ENCODE peak calls at places on chromosomes 5 and 9, in four cellular contexts. P is AG04450, V is MCF 10A, T is psoas muscle. N is an unnamed sample.

GRCh38 chr9:87548159-87548558 is 50.5 kb downstream of the DAPK1 start:
- DNase-seq in T (no peak), V (no peak), P (no peak), N (no peak)

GRCh38 chr9:134067904-134068741 is at the start of gene BRD3:
- DNase-seq in V (peak), T (peak), P (peak), N (peak)

GRCh38 chr5:149550267-149550582 is 1.0 kb downstream of the CSNK1A1 start:
- DNase-seq in T (no peak), V (peak), P (no peak), N (no peak)

GRCh38 chr5:141514330-141515111 is 25.6 kb downstream of the PCDHGC5 start:
- DNase-seq in T (no peak), P (no peak), V (peak), N (peak)

GRCh38 chr9:126146254-126147145 is 180.1 kb upstream of the MVB12B start:
- DNase-seq in T (no peak), V (peak), P (no peak), N (peak)

GRCh38 chr9:14263707-14264483 is 50.0 kb downstream of the NFIB start:
- DNase-seq in T (no peak), V (no peak), P (no peak), N (no peak)

GRCh38 chr5:75337366-75338021 is 474 bp downstream of the HMGCR start:
- DNase-seq in V (peak), T (no peak), P (no peak), N (peak)

GRCh38 chr9:14278291-14278721 is 35.6 kb downstream of the NFIB start:
- DNase-seq in T (no peak), P (no peak), V (peak), N (no peak)

GRCh38 chr5:100838048-100838473 is 65.0 kb downstream of the ST8SIA4 start:
- DNase-seq in P (no peak), V (no peak), T (no peak), N (no peak)

GRCh38 chr5:134609232-134609851 is 23.3 kb downstream of the SAR1B start:
- DNase-seq in P (no peak), V (no peak), T (no peak), N (no peak)

GRCh38 chr5:146221234-146221633 is 17.8 kb downstream of the RBM27 start:
- DNase-seq in T (no peak), V (no peak), P (no peak), N (no peak)

GRCh38 chr5:179791881-179792611 is 1.7 kb upstream of the LTC4S start:
- DNase-seq in T (no peak), V (no peak), P (no peak), N (no peak)

GRCh38 chr5:113675166-113675565 is 161.7 kb downstream of the YTHDC2 start:
- DNase-seq in T (no peak), P (no peak), V (no peak), N (no peak)

GRCh38 chr5:128736567-128736966 is 198.5 kb upstream of the FBN2 start:
- DNase-seq in P (no peak), V (peak), T (no peak), N (no peak)

GRCh38 chr5:45521067-45521466 is 175.1 kb downstream of the HCN1 start:
- DNase-seq in T (no peak), P (no peak), V (peak), N (no peak)

GRCh38 chr9:93473411-93473810 is 20.0 kb upstream of the FAM120AOS start:
- DNase-seq in V (peak), T (no peak), P (no peak), N (no peak)

GRCh38 chr9:132341177-132341840 is 13.5 kb downstream of the SETX start:
- DNase-seq in P (no peak), T (no peak), V (no peak), N (no peak)

GRCh38 chr5:126182901-126183695 is 240.1 kb upstream of the GRAMD2B start:
- DNase-seq in T (no peak), P (no peak), V (no peak), N (no peak)

GRCh38 chr5:176646707-176647029 is 616 bp upstream of the TSPAN17 start:
- DNase-seq in V (no peak), T (no peak), P (no peak), N (no peak)

DNA sequence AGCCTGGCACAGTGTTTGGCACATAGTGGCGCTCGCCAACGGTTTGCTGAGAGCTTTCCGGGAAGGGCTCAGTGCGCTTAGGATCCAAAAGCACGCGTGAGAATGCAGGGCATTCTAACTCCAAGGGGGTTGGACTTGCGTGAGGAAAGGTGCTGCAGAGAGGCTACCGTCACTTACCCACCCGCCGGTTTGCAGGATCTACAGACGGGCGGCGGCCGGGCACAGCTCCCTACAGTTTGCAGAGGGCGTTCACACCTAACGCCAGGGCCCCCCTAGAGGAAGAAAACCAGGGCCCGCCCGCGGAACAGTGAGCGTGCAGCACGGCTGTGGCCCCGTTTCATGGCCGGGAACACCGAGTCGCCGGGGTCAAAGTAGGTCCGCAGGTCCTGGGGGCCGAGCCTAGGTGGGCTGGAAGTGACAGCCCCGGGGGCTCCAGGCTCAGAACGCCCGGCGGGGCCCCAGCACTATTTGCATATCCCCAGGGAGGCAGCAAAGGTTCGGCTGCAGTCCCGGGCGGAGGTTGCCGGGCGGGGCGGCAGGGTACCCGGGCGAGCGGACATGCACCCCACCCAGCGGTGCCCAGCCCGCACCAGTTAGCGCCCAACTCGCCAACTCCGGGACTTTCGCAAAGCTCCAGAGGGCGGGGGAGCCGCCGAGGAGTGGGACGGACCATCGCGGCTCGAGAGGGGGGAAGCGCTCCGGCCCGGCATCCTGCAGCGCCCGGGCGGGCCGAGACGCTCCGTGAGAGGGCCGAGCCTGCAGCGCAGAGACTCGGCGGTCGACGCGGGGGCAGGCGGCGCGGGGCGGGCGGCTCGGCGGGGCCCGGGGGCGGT is 498 bp upstream of the GALNT10 start:
- DNase-seq in T (peak), P (no peak), V (peak), N (peak)
- TF ChIP-seq CTCF in T (peak), P (peak), V (peak), N (no peak)

GRCh38 chr5:82349651-82350050 is 71.5 kb upstream of the RPS23 start:
- DNase-seq in T (peak), P (no peak), V (peak), N (no peak)
- TF ChIP-seq CTCF in T (no peak), P (peak), V (peak), N (no peak)

DNA sequence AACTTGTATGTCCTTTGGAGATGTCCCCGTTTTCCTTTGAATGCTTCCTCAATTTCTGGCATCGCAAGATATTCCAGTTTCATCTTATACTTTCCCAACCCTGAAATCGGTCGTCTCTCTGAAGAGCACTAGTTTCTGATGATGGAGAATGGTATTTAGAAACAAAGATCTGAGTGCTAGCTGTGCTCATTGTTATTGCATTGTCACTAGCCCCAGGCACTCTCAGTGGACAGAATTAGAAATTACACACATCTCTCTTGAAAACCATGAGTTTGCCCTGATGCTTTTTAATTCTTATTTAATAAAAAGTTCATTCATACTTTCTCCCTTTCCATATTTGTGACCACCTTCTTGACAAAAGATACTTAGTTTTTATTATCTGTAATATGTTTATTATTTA is 67.7 kb downstream of the C9orf152 start:
- DNase-seq in P (no peak), T (no peak), V (peak), N (no peak)
- TF ChIP-seq CTCF in P (no peak), T (no peak), V (no peak), N (no peak)

DNA sequence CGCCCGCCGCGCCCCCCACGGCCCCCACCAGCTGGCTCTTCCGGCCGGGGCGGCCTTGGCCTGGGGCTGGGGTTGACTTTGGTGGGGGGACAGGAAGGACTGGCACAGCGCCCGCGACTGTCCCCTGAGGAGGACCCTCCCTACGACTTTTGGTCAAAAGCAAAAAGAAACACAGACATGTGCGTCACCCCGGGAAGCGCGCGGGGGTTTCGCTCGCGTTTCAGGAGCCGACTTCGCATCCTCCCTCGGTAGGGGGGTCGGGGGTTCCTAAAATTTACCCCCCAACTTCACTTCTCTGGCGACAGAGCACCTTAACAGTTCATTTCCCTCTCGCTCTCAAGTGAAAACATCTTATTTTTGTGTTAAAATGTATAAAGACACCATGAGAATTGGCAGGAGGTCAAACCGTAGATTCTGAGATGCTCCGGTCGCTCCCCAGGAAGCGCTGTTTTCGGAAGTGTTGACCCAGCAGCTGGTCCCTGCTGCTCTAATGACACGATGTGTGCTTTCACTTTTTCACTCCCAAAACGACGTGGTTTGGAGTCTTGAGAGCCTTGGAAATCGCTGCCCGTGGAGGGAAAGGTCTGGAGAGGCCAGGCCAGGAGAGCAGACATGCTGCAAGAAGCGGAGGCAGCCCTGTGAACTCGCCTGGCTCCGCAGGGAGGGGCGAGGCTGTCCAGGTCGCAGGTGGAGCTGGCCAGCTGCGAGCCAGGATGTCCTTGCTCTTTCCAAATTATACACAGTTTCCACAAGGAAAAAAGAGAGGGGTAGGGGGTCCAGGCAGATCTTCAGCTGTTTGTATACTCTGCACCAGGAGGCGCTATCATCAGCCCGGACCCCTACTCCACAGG is 248.2 kb upstream of the ANKRD55 start:
- DNase-seq in T (peak), P (no peak), V (peak), N (peak)
- TF ChIP-seq CTCF in T (no peak), P (peak), V (no peak), N (no peak)

GRCh38 chr5:59007460-59008063 is 424.7 kb downstream of the RAB3C start:
- DNase-seq in V (peak), T (no peak), P (no peak), N (no peak)
- TF ChIP-seq CTCF in V (peak), T (peak), P (peak), N (no peak)

DNA sequence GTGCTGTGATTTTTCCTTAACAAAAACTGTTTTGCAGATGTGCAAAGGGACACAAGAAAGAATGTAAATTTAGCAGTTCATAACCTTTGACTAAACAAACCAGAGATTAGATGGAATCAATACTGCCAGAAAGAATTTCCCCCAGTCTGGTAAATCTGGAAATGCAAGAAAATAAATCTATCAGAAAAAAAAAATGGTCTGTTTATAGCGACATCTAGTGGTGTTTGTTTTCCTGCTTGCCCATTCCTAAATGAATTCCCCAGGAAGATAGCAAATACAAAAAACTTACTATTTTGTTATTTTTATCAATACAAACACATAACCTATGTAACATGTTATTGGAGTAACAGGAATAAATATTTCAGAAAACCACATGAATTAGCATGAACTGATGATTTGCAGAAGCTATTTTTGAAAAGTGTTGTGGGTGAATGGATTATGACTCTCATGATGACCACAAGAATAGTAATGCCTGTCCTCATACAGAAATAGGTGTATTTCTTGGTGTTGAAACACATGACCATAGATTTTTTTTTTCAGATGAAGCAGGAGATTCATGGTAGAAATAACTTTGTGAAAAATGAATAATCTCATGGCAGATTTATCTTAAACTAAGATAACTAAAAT is 1703.8 kb downstream of the MAT2B start:
- DNase-seq in T (no peak), P (no peak), V (peak), N (no peak)
- TF ChIP-seq CTCF in T (peak), P (peak), V (peak), N (no peak)